ENCODE peak calls at places on chromosomes 11 and 22, in eight cellular contexts. Y is stomach; J is CD4-positive, alpha-beta T cell; P is fibroblast of lung; G is astrocyte of the spinal cord; H is mesothelial cell of epicardium; L is epithelial cell of esophagus; E is GM13977. T is an unnamed sample.

GRCh38 chr11:122487669-122488068 is 167.9 kb upstream of the UBASH3B start:
- DNase-seq in Y (no peak), J (no peak), P (no peak), G (no peak), H (no peak), L (no peak), E (no peak), T (no peak)

GRCh38 chr11:19164230-19164855 is 37.4 kb downstream of the CSRP3 start:
- DNase-seq in Y (no peak), J (no peak), P (no peak), G (no peak), H (no peak), L (no peak), E (no peak), T (no peak)

GRCh38 chr11:67613960-67614715 is 7.4 kb downstream of the NDUFV1 start:
- DNase-seq in Y (peak; percentile 71), J (peak; percentile 73), P (peak; percentile 16), G (peak; percentile 29), H (peak; percentile 58), L (peak; percentile 74), E (peak; percentile 87), T (peak; percentile 87)

GRCh38 chr11:118175600-118176399 is 639 bp downstream of the SCN2B start:
- DNase-seq in Y (no peak), J (no peak), P (no peak), G (no peak), H (no peak), L (peak; percentile 76), E (no peak), T (no peak)

GRCh38 chr11:4704054-4704789 is at the start of gene MMP26:
- DNase-seq in Y (no peak), J (no peak), P (no peak), G (no peak), H (no peak), L (no peak), E (no peak), T (no peak)

GRCh38 chr11:92295175-92296137 is 70.8 kb downstream of the FAT3 start:
- DNase-seq in Y (peak; percentile 35), J (no peak), P (peak; percentile 78), G (peak; percentile 41), H (no peak), L (peak; percentile 49), E (no peak), T (no peak)

GRCh38 chr11:134418119-134418840 is 6.2 kb upstream of the B3GAT1 start:
- DNase-seq in Y (no peak), J (no peak), P (no peak), G (no peak), H (no peak), L (peak; percentile 53), E (no peak), T (no peak)

GRCh38 chr11:113384551-113384950 is 3.0 kb upstream of the ANKK1 start:
- DNase-seq in Y (no peak), J (no peak), P (peak; percentile 96), G (peak; percentile 90), H (no peak), L (peak; percentile 100), E (no peak), T (no peak)

GRCh38 chr11:1421291-1421690 is 31.6 kb downstream of the BRSK2 start:
- DNase-seq in Y (no peak), J (no peak), P (no peak), G (no peak), H (no peak), L (no peak), E (no peak), T (no peak)

GRCh38 chr22:42461511-42461910 is 29.3 kb upstream of the NFAM1 start:
- DNase-seq in Y (no peak), J (no peak), P (no peak), G (no peak), H (no peak), L (no peak), E (no peak), T (no peak)

GRCh38 chr11:35529971-35530495 is 4.6 kb upstream of the PAMR1 start:
- DNase-seq in Y (no peak), J (no peak), P (peak; percentile 99), G (peak; percentile 96), H (no peak), L (peak; percentile 93), E (no peak), T (no peak)

GRCh38 chr11:67316882-67317364 is 13.6 kb downstream of the SSH3 start:
- DNase-seq in Y (no peak), J (no peak), P (peak; percentile 64), G (no peak), H (no peak), L (peak; percentile 75), E (no peak), T (no peak)

GRCh38 chr22:17946691-17947367 is 77.5 kb downstream of the MICAL3 start:
- DNase-seq in Y (peak; percentile 20), J (no peak), P (no peak), G (no peak), H (no peak), L (peak; percentile 63), E (no peak), T (no peak)

GRCh38 chr11:122721201-122721963 is 65.9 kb downstream of the UBASH3B start:
- DNase-seq in Y (no peak), J (no peak), P (peak; percentile 80), G (peak; percentile 73), H (no peak), L (no peak), E (no peak), T (no peak)

GRCh38 chr11:10021563-10021962 is 272.5 kb downstream of the SBF2 start:
- DNase-seq in Y (no peak), J (no peak), P (no peak), G (no peak), H (no peak), L (no peak), E (no peak), T (no peak)

GRCh38 chr11:17293308-17293707 is 16.8 kb downstream of the NUCB2 start:
- DNase-seq in Y (no peak), J (no peak), P (no peak), G (no peak), H (no peak), L (no peak), E (no peak), T (no peak)

GRCh38 chr11:100574894-100575769 is 112.0 kb upstream of the ARHGAP42 start:
- DNase-seq in Y (no peak), J (no peak), P (peak; percentile 34), G (peak; percentile 56), H (no peak), L (peak; percentile 61), E (no peak), T (no peak)

GRCh38 chr22:30015229-30015797 is 65.0 kb upstream of the HORMAD2 start:
- DNase-seq in Y (no peak), J (no peak), P (peak; percentile 27), G (no peak), H (no peak), L (peak; percentile 65), E (no peak), T (no peak)

GRCh38 chr11:47394050-47394321 is 14.4 kb upstream of the SLC39A13 start:
- DNase-seq in Y (no peak), J (no peak), P (no peak), G (no peak), H (no peak), L (no peak), E (no peak), T (no peak)

GRCh38 chr11:64960719-64961118 is 11.2 kb downstream of the MAJIN start:
- DNase-seq in Y (no peak), J (no peak), P (no peak), G (no peak), H (no peak), L (no peak), E (no peak), T (no peak)

GRCh38 chr11:116445108-116446047 is 327.4 kb downstream of the BUD13 start:
- DNase-seq in Y (no peak), J (no peak), P (no peak), G (no peak), H (no peak), L (no peak), E (no peak), T (no peak)
- TF ChIP-seq CTCF in Y (no peak), J (no peak), P (no peak), G (no peak), H (no peak), L (no peak), E (no peak), T (no peak)

GRCh38 chr22:48055185-48055584 is 1292.7 kb downstream of the TBC1D22A start:
- DNase-seq in Y (no peak), J (no peak), P (no peak), G (no peak), H (no peak), L (no peak), E (no peak), T (no peak)
- TF ChIP-seq CTCF in Y (no peak), J (no peak), P (no peak), G (no peak), H (no peak), L (no peak), E (no peak), T (no peak)

GRCh38 chr11:69044111-69045013 is 4.4 kb upstream of the TPCN2 start:
- DNase-seq in Y (peak; percentile 72), J (no peak), P (peak; percentile 67), G (peak; percentile 77), H (no peak), L (peak; percentile 72), E (no peak), T (no peak)
- TF ChIP-seq CTCF in Y (no peak), J (no peak), P (peak; percentile 79), G (peak; percentile 81), H (no peak), L (peak; percentile 73), E (peak; percentile 53), T (peak; percentile 15)

GRCh38 chr11:78633516-78634310 is 59.0 kb upstream of the NARS2 start:
- DNase-seq in Y (no peak), J (no peak), P (no peak), G (no peak), H (no peak), L (no peak), E (no peak), T (no peak)

GRCh38 chr11:78635814-78636506 is 61.3 kb upstream of the NARS2 start:
- DNase-seq in Y (no peak), J (no peak), P (no peak), G (no peak), H (no peak), L (no peak), E (no peak), T (no peak)

GRCh38 chr11:78630155-78630554 is 55.5 kb upstream of the NARS2 start:
- DNase-seq in Y (no peak), J (no peak), P (no peak), G (no peak), H (no peak), L (no peak), E (no peak), T (no peak)

DNA sequence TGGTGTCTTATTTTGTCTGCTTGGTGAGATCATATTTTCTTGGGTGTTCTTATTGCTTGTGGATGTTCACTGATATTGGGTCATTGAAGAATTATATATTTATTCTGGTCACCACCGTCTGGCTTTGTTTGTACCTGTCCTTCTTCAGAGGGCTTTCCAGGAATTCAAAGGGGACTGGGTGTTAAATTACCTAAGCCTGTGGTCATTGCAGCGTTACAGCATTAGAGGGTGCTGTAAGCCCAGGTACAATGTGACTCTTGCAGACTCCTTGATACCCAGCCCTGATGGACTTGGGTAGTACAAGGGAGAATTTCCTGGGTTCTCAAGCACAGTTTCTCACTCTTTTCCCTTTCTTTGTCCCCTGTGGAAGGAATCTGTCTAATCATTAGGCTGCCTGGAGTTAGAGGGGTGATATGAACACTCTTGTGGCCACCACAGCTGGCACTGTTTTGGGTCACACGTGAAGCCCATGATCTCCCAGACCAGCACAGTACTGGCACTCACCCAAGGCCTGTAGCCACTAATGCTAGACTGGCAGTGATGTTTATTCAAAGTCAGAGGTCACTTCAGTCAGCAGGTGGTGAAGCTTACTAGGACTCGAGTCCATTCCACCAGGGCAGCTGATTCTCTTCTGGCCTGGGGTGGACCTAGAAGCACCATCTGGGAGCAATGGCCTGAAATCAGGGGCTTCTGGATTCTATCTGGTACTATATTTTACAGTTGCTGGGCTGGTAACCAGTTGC is 56.1 kb upstream of the NARS2 start:
- DNase-seq in Y (no peak), J (no peak), P (no peak), G (no peak), H (no peak), L (no peak), E (no peak), T (no peak)
- TF ChIP-seq CTCF in Y (no peak), J (no peak), P (no peak), G (no peak), H (no peak), L (no peak), E (no peak), T (no peak)